ENCODE peak calls at places on chromosome 14, in four cellular contexts. U is MM.1S, L is dorsolateral prefrontal cortex, W is breast epithelium. O is an unnamed sample.

GRCh38 chr14:104394606-104394910 is 185.0 kb upstream of the C14orf180 start:
- DNase-seq in U (no peak), L (no peak), W (no peak), O (no peak)

GRCh38 chr14:90781344-90781761 is 34.9 kb downstream of the TTC7B start:
- DNase-seq in U (no peak), L (no peak), W (no peak), O (no peak)

GRCh38 chr14:27390130-27390529 is 792.3 kb upstream of the NOVA1 start:
- DNase-seq in U (no peak), L (no peak), W (no peak), O (no peak)

GRCh38 chr14:102568115-102568614 is 24.3 kb upstream of the RCOR1 start:
- DNase-seq in U (peak), L (no peak), W (no peak), O (no peak)

GRCh38 chr14:64640839-64641238 is 63.4 kb upstream of the PLEKHG3 start:
- DNase-seq in U (no peak), L (no peak), W (no peak), O (no peak)

GRCh38 chr14:75046899-75047298 is 4.4 kb downstream of the MLH3 start:
- DNase-seq in U (no peak), L (no peak), W (no peak), O (no peak)

GRCh38 chr14:105876829-105877228 is 350.4 kb downstream of the TMEM121 start:
- DNase-seq in U (no peak), L (peak), W (no peak), O (no peak)

GRCh38 chr14:100117647-100118376 is 41.6 kb downstream of the DEGS2 start:
- DNase-seq in U (no peak), L (no peak), W (no peak), O (no peak)

GRCh38 chr14:54815531-54815930 is 87.1 kb downstream of the GCH1 start:
- DNase-seq in U (no peak), L (no peak), W (no peak), O (no peak)

GRCh38 chr14:54812661-54813060 is 90.0 kb downstream of the GCH1 start:
- DNase-seq in U (no peak), L (no peak), W (no peak), O (no peak)

GRCh38 chr14:54815016-54815415 is 87.6 kb downstream of the GCH1 start:
- DNase-seq in U (no peak), L (no peak), W (no peak), O (no peak)

GRCh38 chr14:54813081-54813480 is 89.5 kb downstream of the GCH1 start:
- DNase-seq in U (no peak), L (no peak), W (no peak), O (no peak)

GRCh38 chr14:54814076-54814475 is 88.5 kb downstream of the GCH1 start:
- DNase-seq in U (no peak), L (no peak), W (no peak), O (no peak)
- TF ChIP-seq CTCF in U (peak), L (no peak), W (no peak), O (peak)

GRCh38 chr14:68844210-68844545 is 51.3 kb upstream of the ZFP36L1 start:
- DNase-seq in U (no peak), L (no peak), W (no peak), O (no peak)
- TF ChIP-seq CTCF in U (no peak), L (no peak), W (no peak), O (no peak)

GRCh38 chr14:21993837-21994236 is 320.2 kb upstream of the OR4E1 start:
- DNase-seq in U (no peak), L (no peak), W (no peak), O (no peak)

GRCh38 chr14:21995332-21995731 is 321.7 kb upstream of the OR4E1 start:
- DNase-seq in U (no peak), L (no peak), W (no peak), O (no peak)

GRCh38 chr14:21999400-21999799 is 325.8 kb upstream of the OR4E1 start:
- DNase-seq in U (no peak), L (no peak), W (no peak), O (no peak)

GRCh38 chr14:21993070-21993469 is 319.5 kb upstream of the OR4E1 start:
- DNase-seq in U (no peak), L (no peak), W (no peak), O (no peak)

GRCh38 chr14:21997300-21997699 is 323.7 kb upstream of the OR4E1 start:
- DNase-seq in U (peak), L (no peak), W (no peak), O (no peak)
- TF ChIP-seq CTCF in U (peak), L (no peak), W (no peak), O (no peak)

GRCh38 chr14:66010695-66011094 is 475.5 kb upstream of the CCDC196 start:
- DNase-seq in U (no peak), L (no peak), W (no peak), O (no peak)
- TF ChIP-seq CTCF in U (no peak), L (no peak), W (no peak), O (no peak)

GRCh38 chr14:34710744-34711143 is 3.6 kb downstream of the CFL2 start:
- DNase-seq in U (no peak), L (no peak), W (no peak), O (no peak)
- TF ChIP-seq CTCF in U (no peak), L (no peak), W (no peak), O (no peak)

GRCh38 chr14:95677168-95677835 is 8.9 kb upstream of the TCL1B start:
- DNase-seq in U (no peak), L (no peak), W (no peak), O (no peak)

GRCh38 chr14:95683793-95684192 is 2.4 kb upstream of the TCL1B start:
- DNase-seq in U (peak), L (no peak), W (no peak), O (peak)

GRCh38 chr14:95679148-95679547 is 7.1 kb upstream of the TCL1B start:
- DNase-seq in U (no peak), L (no peak), W (no peak), O (no peak)

GRCh38 chr14:95681153-95681552 is 5.1 kb upstream of the TCL1B start:
- DNase-seq in U (no peak), L (no peak), W (no peak), O (no peak)

DNA sequence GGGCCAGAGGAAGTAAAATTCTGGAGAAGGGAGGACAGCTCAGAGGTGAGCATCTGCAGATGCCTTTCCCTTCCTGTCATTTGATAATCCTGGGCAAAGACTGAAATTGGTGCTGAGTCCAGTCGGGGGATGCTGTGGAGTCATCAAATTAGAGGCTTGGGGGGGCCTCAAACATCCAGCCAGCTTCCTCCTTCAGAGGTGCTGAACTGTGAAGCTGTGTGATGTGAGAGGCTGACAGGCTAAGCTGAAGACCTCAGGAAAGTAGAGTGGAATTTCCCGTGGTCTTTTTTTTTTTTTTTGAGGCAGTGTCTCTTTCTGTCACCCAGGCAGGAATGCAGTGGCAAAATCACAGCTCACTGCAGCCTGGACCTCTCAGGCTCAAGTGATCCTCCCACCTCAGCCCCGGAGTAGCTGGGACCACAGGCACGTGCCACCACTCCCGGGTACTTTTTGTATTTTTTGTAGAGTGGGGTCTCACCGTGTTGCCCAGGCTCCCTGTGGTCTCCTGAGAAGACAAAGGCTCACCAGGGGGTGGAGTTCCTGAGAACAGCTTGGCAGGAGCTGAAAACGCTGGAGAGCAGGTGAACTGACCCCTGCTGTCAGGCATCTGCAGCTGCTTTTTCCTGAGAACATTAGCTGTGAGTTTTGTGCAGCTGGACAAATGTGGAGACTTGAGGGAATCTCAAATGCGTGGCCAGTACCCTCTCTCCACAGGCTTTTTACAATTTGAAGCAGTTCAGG is 6.1 kb upstream of the TCL1B start:
- DNase-seq in U (no peak), L (no peak), W (no peak), O (peak)
- TF ChIP-seq CTCF in U (no peak), L (no peak), W (no peak), O (peak)

DNA sequence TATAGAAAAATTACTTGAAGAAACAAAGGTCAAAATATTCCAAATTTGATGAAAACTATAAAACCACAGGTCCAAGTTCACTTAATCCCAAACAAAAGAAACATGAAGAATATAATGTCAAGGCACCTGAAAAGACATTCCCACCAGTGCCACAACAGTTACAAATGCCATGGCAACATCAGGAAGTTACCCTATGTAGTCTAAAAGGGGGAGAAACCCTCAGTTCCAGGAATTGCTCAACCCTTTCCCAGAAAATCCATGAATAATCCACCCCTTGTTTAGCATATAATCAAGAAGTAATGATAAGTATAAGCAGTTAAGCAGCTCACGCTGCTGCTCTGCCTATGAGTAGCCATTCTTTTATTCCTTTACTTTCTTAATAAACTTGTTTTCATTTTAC is 3.8 kb upstream of the ACTR10 start:
- DNase-seq in U (no peak), L (no peak), W (no peak), O (no peak)
- TF ChIP-seq CTCF in U (no peak), L (no peak), W (no peak), O (no peak)

GRCh38 chr14:61889914-61890351 is 127.7 kb downstream of the SNAPC1 start:
- DNase-seq in U (peak), L (no peak), W (no peak), O (peak)
- TF ChIP-seq CTCF in U (peak), L (no peak), W (no peak), O (no peak)

GRCh38 chr14:76497550-76498484 is 121.9 kb downstream of the ESRRB start:
- DNase-seq in U (no peak), L (no peak), W (no peak), O (no peak)
- TF ChIP-seq CTCF in U (no peak), L (no peak), W (no peak), O (peak)

DNA sequence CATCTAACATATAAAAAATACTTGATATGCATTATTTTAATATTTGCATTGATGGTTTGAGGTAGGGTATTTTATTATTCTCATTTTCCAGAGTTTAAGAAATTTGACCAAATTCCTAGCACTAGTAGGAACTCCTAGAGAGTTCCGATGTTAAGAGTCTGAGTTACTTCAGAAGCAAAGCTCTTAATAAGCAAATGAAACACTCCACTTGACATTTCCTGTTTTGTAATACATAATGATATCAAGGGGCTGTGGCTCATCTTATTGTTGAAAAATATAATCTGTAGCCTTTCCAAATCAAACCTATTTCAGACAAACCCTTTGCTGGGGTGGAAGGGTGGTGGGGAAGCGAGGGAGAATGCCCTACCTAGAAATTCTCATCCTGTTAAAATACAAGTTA is 355.5 kb downstream of the DIO2 start:
- DNase-seq in U (no peak), L (no peak), W (no peak), O (no peak)
- TF ChIP-seq CTCF in U (no peak), L (no peak), W (no peak), O (no peak)